ENCODE peak calls at places on chromosomes 3 and 15, in seven cellular contexts. One of them, this sample, is unnamed.

GRCh38 chr3:180036092-180036677 is 552 bp downstream of the PEX5L start:
- DNase-seq in RWPE1: no peak
- DNase-seq in iPS-NIHi11: no peak
- DNase-seq in HuH-7.5: no peak
- DNase-seq in LHCN-M2: no peak
- DNase-seq in cardiac septum: no peak
- DNase-seq in sciatic nerve: no peak
- DNase-seq in this sample: no peak

GRCh38 chr3:150960708-150961684 is 11.5 kb downstream of the CLRN1 start:
- DNase-seq in RWPE1: no peak
- DNase-seq in iPS-NIHi11: no peak
- DNase-seq in HuH-7.5: no peak
- DNase-seq in LHCN-M2: no peak
- DNase-seq in cardiac septum: no peak
- DNase-seq in sciatic nerve: no peak
- DNase-seq in this sample: no peak

GRCh38 chr3:46924921-46925584 is 47.5 kb downstream of the PTH1R start:
- DNase-seq in RWPE1: no peak
- DNase-seq in iPS-NIHi11: no peak
- DNase-seq in HuH-7.5: no peak
- DNase-seq in LHCN-M2: no peak
- DNase-seq in cardiac septum: peak
- DNase-seq in sciatic nerve: peak
- DNase-seq in this sample: no peak

GRCh38 chr3:46276497-46277099 is 34.3 kb downstream of the CCR3 start:
- DNase-seq in RWPE1: peak
- DNase-seq in iPS-NIHi11: peak
- DNase-seq in HuH-7.5: peak
- DNase-seq in LHCN-M2: peak
- DNase-seq in cardiac septum: no peak
- DNase-seq in sciatic nerve: peak
- DNase-seq in this sample: peak

GRCh38 chr3:158685151-158685550 is 12.7 kb upstream of the LXN start:
- DNase-seq in RWPE1: no peak
- DNase-seq in iPS-NIHi11: no peak
- DNase-seq in HuH-7.5: no peak
- DNase-seq in LHCN-M2: no peak
- DNase-seq in cardiac septum: no peak
- DNase-seq in sciatic nerve: no peak
- DNase-seq in this sample: no peak

GRCh38 chr15:88799341-88799740 is 3.9 kb upstream of the ACAN start:
- DNase-seq in RWPE1: no peak
- DNase-seq in iPS-NIHi11: no peak
- DNase-seq in HuH-7.5: no peak
- DNase-seq in LHCN-M2: no peak
- DNase-seq in cardiac septum: peak
- DNase-seq in sciatic nerve: no peak
- DNase-seq in this sample: no peak

GRCh38 chr15:91670108-91670507 is 183.4 kb upstream of the SLCO3A1 start:
- DNase-seq in RWPE1: no peak
- DNase-seq in iPS-NIHi11: no peak
- DNase-seq in HuH-7.5: no peak
- DNase-seq in LHCN-M2: no peak
- DNase-seq in cardiac septum: no peak
- DNase-seq in sciatic nerve: no peak
- DNase-seq in this sample: no peak

GRCh38 chr3:33437556-33438283 is 2.5 kb downstream of the UBP1 start:
- DNase-seq in RWPE1: no peak
- DNase-seq in iPS-NIHi11: no peak
- DNase-seq in HuH-7.5: no peak
- DNase-seq in LHCN-M2: peak
- DNase-seq in cardiac septum: no peak
- DNase-seq in sciatic nerve: no peak
- DNase-seq in this sample: no peak

GRCh38 chr3:178291971-178292370 is 244.3 kb upstream of the KCNMB2 start:
- DNase-seq in RWPE1: no peak
- DNase-seq in iPS-NIHi11: no peak
- DNase-seq in HuH-7.5: no peak
- DNase-seq in LHCN-M2: no peak
- DNase-seq in cardiac septum: no peak
- DNase-seq in sciatic nerve: no peak
- DNase-seq in this sample: no peak

GRCh38 chr15:77012868-77013267 is 17.9 kb downstream of the PSTPIP1 start:
- DNase-seq in RWPE1: no peak
- DNase-seq in iPS-NIHi11: no peak
- DNase-seq in HuH-7.5: no peak
- DNase-seq in LHCN-M2: no peak
- DNase-seq in cardiac septum: no peak
- DNase-seq in sciatic nerve: no peak
- DNase-seq in this sample: no peak

GRCh38 chr3:194095464-194095863 is 40.5 kb upstream of the HES1 start:
- DNase-seq in RWPE1: no peak
- DNase-seq in iPS-NIHi11: no peak
- DNase-seq in HuH-7.5: no peak
- DNase-seq in LHCN-M2: no peak
- DNase-seq in cardiac septum: no peak
- DNase-seq in sciatic nerve: peak
- DNase-seq in this sample: no peak

GRCh38 chr3:104514776-104515175 is 851.9 kb upstream of the ALCAM start:
- DNase-seq in RWPE1: no peak
- DNase-seq in iPS-NIHi11: no peak
- DNase-seq in HuH-7.5: no peak
- DNase-seq in LHCN-M2: no peak
- DNase-seq in cardiac septum: no peak
- DNase-seq in sciatic nerve: no peak
- DNase-seq in this sample: no peak

GRCh38 chr15:69849232-69849610 is 248.5 kb downstream of the TLE3 start:
- DNase-seq in RWPE1: no peak
- DNase-seq in iPS-NIHi11: no peak
- DNase-seq in HuH-7.5: no peak
- DNase-seq in LHCN-M2: no peak
- DNase-seq in cardiac septum: no peak
- DNase-seq in sciatic nerve: no peak
- DNase-seq in this sample: no peak

GRCh38 chr3:39150803-39151631 is 2.4 kb downstream of the CSRNP1 start:
- DNase-seq in RWPE1: peak
- DNase-seq in iPS-NIHi11: peak
- DNase-seq in HuH-7.5: no peak
- DNase-seq in LHCN-M2: peak
- DNase-seq in cardiac septum: peak
- DNase-seq in sciatic nerve: peak
- DNase-seq in this sample: no peak

GRCh38 chr3:13567684-13568514 is 19.0 kb downstream of the FBLN2 start:
- DNase-seq in RWPE1: no peak
- DNase-seq in iPS-NIHi11: no peak
- DNase-seq in HuH-7.5: no peak
- DNase-seq in LHCN-M2: no peak
- DNase-seq in cardiac septum: no peak
- DNase-seq in sciatic nerve: no peak
- DNase-seq in this sample: no peak

GRCh38 chr15:26866298-26867198 is at the start of gene GABRA5:
- DNase-seq in RWPE1: no peak
- DNase-seq in iPS-NIHi11: peak
- DNase-seq in HuH-7.5: no peak
- DNase-seq in LHCN-M2: no peak
- DNase-seq in cardiac septum: no peak
- DNase-seq in sciatic nerve: no peak
- DNase-seq in this sample: no peak

GRCh38 chr3:13088020-13089006 is 15.1 kb upstream of the IQSEC1 start:
- DNase-seq in RWPE1: no peak
- DNase-seq in iPS-NIHi11: no peak
- DNase-seq in HuH-7.5: no peak
- DNase-seq in LHCN-M2: no peak
- DNase-seq in cardiac septum: no peak
- DNase-seq in sciatic nerve: no peak
- DNase-seq in this sample: no peak

GRCh38 chr3:149367021-149367840 is 10.2 kb downstream of the TM4SF1 start:
- DNase-seq in RWPE1: peak
- DNase-seq in iPS-NIHi11: no peak
- DNase-seq in HuH-7.5: no peak
- DNase-seq in LHCN-M2: peak
- DNase-seq in cardiac septum: no peak
- DNase-seq in sciatic nerve: no peak
- DNase-seq in this sample: no peak

GRCh38 chr3:59737209-59737608 is 687.4 kb upstream of the CFAP20DC start:
- DNase-seq in RWPE1: no peak
- DNase-seq in iPS-NIHi11: no peak
- DNase-seq in HuH-7.5: no peak
- DNase-seq in LHCN-M2: peak
- DNase-seq in cardiac septum: no peak
- DNase-seq in sciatic nerve: no peak
- DNase-seq in this sample: no peak

GRCh38 chr15:34644851-34645250 is 61.4 kb upstream of the GOLGA8B start:
- DNase-seq in RWPE1: no peak
- DNase-seq in iPS-NIHi11: no peak
- DNase-seq in HuH-7.5: no peak
- DNase-seq in LHCN-M2: no peak
- DNase-seq in cardiac septum: no peak
- DNase-seq in sciatic nerve: no peak
- DNase-seq in this sample: no peak

GRCh38 chr15:26974120-26974780 is 3.3 kb downstream of the GABRG3 start:
- DNase-seq in RWPE1: peak
- DNase-seq in iPS-NIHi11: peak
- DNase-seq in HuH-7.5: no peak
- DNase-seq in LHCN-M2: no peak
- DNase-seq in cardiac septum: no peak
- DNase-seq in sciatic nerve: no peak
- DNase-seq in this sample: no peak

GRCh38 chr15:101434032-101434920 is 55.2 kb downstream of the PCSK6 start:
- DNase-seq in RWPE1: no peak
- DNase-seq in iPS-NIHi11: no peak
- DNase-seq in HuH-7.5: peak
- DNase-seq in LHCN-M2: no peak
- DNase-seq in cardiac septum: peak
- DNase-seq in sciatic nerve: no peak
- DNase-seq in this sample: no peak

GRCh38 chr3:168544097-168544957 is 448.6 kb upstream of the GOLIM4 start:
- DNase-seq in RWPE1: no peak
- DNase-seq in iPS-NIHi11: no peak
- DNase-seq in HuH-7.5: no peak
- DNase-seq in LHCN-M2: no peak
- DNase-seq in cardiac septum: no peak
- DNase-seq in sciatic nerve: no peak
- DNase-seq in this sample: no peak

GRCh38 chr3:72229952-72230351 is 445.0 kb upstream of the PROK2 start:
- DNase-seq in RWPE1: no peak
- DNase-seq in iPS-NIHi11: no peak
- DNase-seq in HuH-7.5: no peak
- DNase-seq in LHCN-M2: no peak
- DNase-seq in cardiac septum: no peak
- DNase-seq in sciatic nerve: no peak
- DNase-seq in this sample: no peak

GRCh38 chr15:80489030-80489594 is 84.9 kb downstream of the ARNT2 start:
- DNase-seq in RWPE1: peak
- DNase-seq in iPS-NIHi11: no peak
- DNase-seq in HuH-7.5: no peak
- DNase-seq in LHCN-M2: peak
- DNase-seq in cardiac septum: no peak
- DNase-seq in sciatic nerve: no peak
- DNase-seq in this sample: no peak

GRCh38 chr3:116517308-116517707 is 72.0 kb upstream of the LSAMP start:
- DNase-seq in RWPE1: no peak
- DNase-seq in iPS-NIHi11: peak
- DNase-seq in HuH-7.5: no peak
- DNase-seq in LHCN-M2: no peak
- DNase-seq in cardiac septum: no peak
- DNase-seq in sciatic nerve: no peak
- DNase-seq in this sample: peak

GRCh38 chr3:129962600-129962999 is 11.9 kb upstream of the TRH start:
- DNase-seq in RWPE1: no peak
- DNase-seq in iPS-NIHi11: no peak
- DNase-seq in HuH-7.5: no peak
- DNase-seq in LHCN-M2: no peak
- DNase-seq in cardiac septum: no peak
- DNase-seq in sciatic nerve: no peak
- DNase-seq in this sample: no peak

GRCh38 chr3:189952272-189952671 is 168.4 kb downstream of the P3H2 start:
- DNase-seq in RWPE1: no peak
- DNase-seq in iPS-NIHi11: no peak
- DNase-seq in HuH-7.5: no peak
- DNase-seq in LHCN-M2: no peak
- DNase-seq in cardiac septum: no peak
- DNase-seq in sciatic nerve: no peak
- DNase-seq in this sample: no peak

GRCh38 chr3:136787226-136787793 is 31.6 kb upstream of the SLC35G2 start:
- DNase-seq in RWPE1: no peak
- DNase-seq in iPS-NIHi11: peak
- DNase-seq in HuH-7.5: no peak
- DNase-seq in LHCN-M2: peak
- DNase-seq in cardiac septum: no peak
- DNase-seq in sciatic nerve: no peak
- DNase-seq in this sample: no peak

GRCh38 chr3:161927131-161927530 is 430.5 kb downstream of the OTOL1 start:
- DNase-seq in RWPE1: no peak
- DNase-seq in iPS-NIHi11: no peak
- DNase-seq in HuH-7.5: no peak
- DNase-seq in LHCN-M2: peak
- DNase-seq in cardiac septum: no peak
- DNase-seq in sciatic nerve: no peak
- DNase-seq in this sample: no peak

GRCh38 chr15:53962646-53963561 is 15.3 kb upstream of the UNC13C start:
- DNase-seq in RWPE1: no peak
- DNase-seq in iPS-NIHi11: no peak
- DNase-seq in HuH-7.5: no peak
- DNase-seq in LHCN-M2: no peak
- DNase-seq in cardiac septum: no peak
- DNase-seq in sciatic nerve: peak
- DNase-seq in this sample: peak

GRCh38 chr3:27532931-27533607 is 48.9 kb upstream of the SLC4A7 start:
- DNase-seq in RWPE1: peak
- DNase-seq in iPS-NIHi11: peak
- DNase-seq in HuH-7.5: no peak
- DNase-seq in LHCN-M2: peak
- DNase-seq in cardiac septum: no peak
- DNase-seq in sciatic nerve: no peak
- DNase-seq in this sample: no peak

GRCh38 chr3:53970656-53971055 is 79.0 kb upstream of the SELENOK start:
- DNase-seq in RWPE1: no peak
- DNase-seq in iPS-NIHi11: peak
- DNase-seq in HuH-7.5: no peak
- DNase-seq in LHCN-M2: no peak
- DNase-seq in cardiac septum: no peak
- DNase-seq in sciatic nerve: no peak
- DNase-seq in this sample: no peak